ENCODE peak calls at places on chromosome 18, in nine cellular contexts. One of them, this sample, is unnamed.

GRCh38 chr18:28063181-28063790 is 113.6 kb downstream of the CDH2 start:
- DNase-seq in upper lobe of right lung: no peak
- DNase-seq in neural crest cell: no peak
- DNase-seq in esophagus squamous epithelium: no peak
- DNase-seq in mesothelial cell of epicardium: no peak
- DNase-seq in AG04449: peak
- DNase-seq in pancreas: no peak
- DNase-seq in adrenal gland: no peak
- DNase-seq in fibroblast of mammary gland: peak
- DNase-seq in this sample: no peak

GRCh38 chr18:551404-552061 is 28.6 kb upstream of the CETN1 start:
- DNase-seq in upper lobe of right lung: no peak
- DNase-seq in neural crest cell: no peak
- DNase-seq in esophagus squamous epithelium: no peak
- DNase-seq in mesothelial cell of epicardium: no peak
- DNase-seq in AG04449: no peak
- DNase-seq in pancreas: no peak
- DNase-seq in adrenal gland: no peak
- DNase-seq in fibroblast of mammary gland: no peak
- DNase-seq in this sample: no peak

GRCh38 chr18:79922971-79923411 is 28.5 kb downstream of the SLC66A2 start:
- DNase-seq in upper lobe of right lung: peak
- DNase-seq in neural crest cell: no peak
- DNase-seq in esophagus squamous epithelium: no peak
- DNase-seq in mesothelial cell of epicardium: no peak
- DNase-seq in AG04449: no peak
- DNase-seq in pancreas: peak
- DNase-seq in adrenal gland: peak
- DNase-seq in fibroblast of mammary gland: no peak
- DNase-seq in this sample: no peak

GRCh38 chr18:58928401-58928800 is 63.7 kb downstream of the ZNF532 start:
- DNase-seq in upper lobe of right lung: no peak
- DNase-seq in neural crest cell: no peak
- DNase-seq in esophagus squamous epithelium: no peak
- DNase-seq in mesothelial cell of epicardium: no peak
- DNase-seq in AG04449: no peak
- DNase-seq in pancreas: no peak
- DNase-seq in adrenal gland: no peak
- DNase-seq in fibroblast of mammary gland: no peak
- DNase-seq in this sample: no peak

GRCh38 chr18:65568866-65569265 is 181.9 kb upstream of the CDH7 start:
- DNase-seq in upper lobe of right lung: no peak
- DNase-seq in neural crest cell: no peak
- DNase-seq in esophagus squamous epithelium: no peak
- DNase-seq in mesothelial cell of epicardium: no peak
- DNase-seq in AG04449: no peak
- DNase-seq in pancreas: no peak
- DNase-seq in adrenal gland: no peak
- DNase-seq in fibroblast of mammary gland: no peak
- DNase-seq in this sample: no peak

GRCh38 chr18:65409266-65409665 is 341.5 kb upstream of the CDH7 start:
- DNase-seq in upper lobe of right lung: no peak
- DNase-seq in neural crest cell: no peak
- DNase-seq in esophagus squamous epithelium: no peak
- DNase-seq in mesothelial cell of epicardium: no peak
- DNase-seq in AG04449: no peak
- DNase-seq in pancreas: no peak
- DNase-seq in adrenal gland: no peak
- DNase-seq in fibroblast of mammary gland: no peak
- DNase-seq in this sample: no peak

GRCh38 chr18:44637210-44638051 is 43.3 kb upstream of the SETBP1 start:
- DNase-seq in upper lobe of right lung: no peak
- DNase-seq in neural crest cell: no peak
- DNase-seq in esophagus squamous epithelium: no peak
- DNase-seq in mesothelial cell of epicardium: no peak
- DNase-seq in AG04449: no peak
- DNase-seq in pancreas: no peak
- DNase-seq in adrenal gland: no peak
- DNase-seq in fibroblast of mammary gland: peak
- DNase-seq in this sample: no peak

GRCh38 chr18:26655614-26656400 is 107.5 kb upstream of the KCTD1 start:
- DNase-seq in upper lobe of right lung: peak
- DNase-seq in neural crest cell: peak
- DNase-seq in esophagus squamous epithelium: no peak
- DNase-seq in mesothelial cell of epicardium: peak
- DNase-seq in AG04449: no peak
- DNase-seq in pancreas: peak
- DNase-seq in adrenal gland: peak
- DNase-seq in fibroblast of mammary gland: peak
- DNase-seq in this sample: no peak

GRCh38 chr18:73805991-73806390 is 341.6 kb downstream of the FBXO15 start:
- DNase-seq in upper lobe of right lung: no peak
- DNase-seq in neural crest cell: no peak
- DNase-seq in esophagus squamous epithelium: no peak
- DNase-seq in mesothelial cell of epicardium: no peak
- DNase-seq in AG04449: no peak
- DNase-seq in pancreas: no peak
- DNase-seq in adrenal gland: no peak
- DNase-seq in fibroblast of mammary gland: no peak
- DNase-seq in this sample: no peak

GRCh38 chr18:39058386-39059000 is 1492.9 kb upstream of the CELF4 start:
- DNase-seq in upper lobe of right lung: no peak
- DNase-seq in neural crest cell: no peak
- DNase-seq in esophagus squamous epithelium: no peak
- DNase-seq in mesothelial cell of epicardium: no peak
- DNase-seq in AG04449: no peak
- DNase-seq in pancreas: no peak
- DNase-seq in adrenal gland: no peak
- DNase-seq in fibroblast of mammary gland: no peak
- DNase-seq in this sample: no peak

GRCh38 chr18:74898965-74899364 is 301.3 kb downstream of the ZNF407 start:
- DNase-seq in upper lobe of right lung: no peak
- DNase-seq in neural crest cell: no peak
- DNase-seq in esophagus squamous epithelium: no peak
- DNase-seq in mesothelial cell of epicardium: no peak
- DNase-seq in AG04449: no peak
- DNase-seq in pancreas: no peak
- DNase-seq in adrenal gland: no peak
- DNase-seq in fibroblast of mammary gland: peak
- DNase-seq in this sample: no peak

GRCh38 chr18:22559414-22560282 is 141.9 kb upstream of the CTAGE1 start:
- DNase-seq in upper lobe of right lung: peak
- DNase-seq in neural crest cell: peak
- DNase-seq in esophagus squamous epithelium: no peak
- DNase-seq in mesothelial cell of epicardium: peak
- DNase-seq in AG04449: no peak
- DNase-seq in pancreas: peak
- DNase-seq in adrenal gland: peak
- DNase-seq in fibroblast of mammary gland: peak
- DNase-seq in this sample: peak

GRCh38 chr18:48314694-48315093 is 94.5 kb downstream of the ZBTB7C start:
- DNase-seq in upper lobe of right lung: no peak
- DNase-seq in neural crest cell: no peak
- DNase-seq in esophagus squamous epithelium: no peak
- DNase-seq in mesothelial cell of epicardium: no peak
- DNase-seq in AG04449: no peak
- DNase-seq in pancreas: no peak
- DNase-seq in adrenal gland: no peak
- DNase-seq in fibroblast of mammary gland: no peak
- DNase-seq in this sample: no peak
- TF ChIP-seq CTCF in upper lobe of right lung: no peak
- TF ChIP-seq CTCF in neural crest cell: no peak
- TF ChIP-seq CTCF in esophagus squamous epithelium: no peak
- TF ChIP-seq CTCF in mesothelial cell of epicardium: no peak
- TF ChIP-seq CTCF in AG04449: no peak
- TF ChIP-seq CTCF in pancreas: no peak
- TF ChIP-seq CTCF in adrenal gland: no peak
- TF ChIP-seq CTCF in fibroblast of mammary gland: no peak
- TF ChIP-seq CTCF in this sample: no peak

DNA sequence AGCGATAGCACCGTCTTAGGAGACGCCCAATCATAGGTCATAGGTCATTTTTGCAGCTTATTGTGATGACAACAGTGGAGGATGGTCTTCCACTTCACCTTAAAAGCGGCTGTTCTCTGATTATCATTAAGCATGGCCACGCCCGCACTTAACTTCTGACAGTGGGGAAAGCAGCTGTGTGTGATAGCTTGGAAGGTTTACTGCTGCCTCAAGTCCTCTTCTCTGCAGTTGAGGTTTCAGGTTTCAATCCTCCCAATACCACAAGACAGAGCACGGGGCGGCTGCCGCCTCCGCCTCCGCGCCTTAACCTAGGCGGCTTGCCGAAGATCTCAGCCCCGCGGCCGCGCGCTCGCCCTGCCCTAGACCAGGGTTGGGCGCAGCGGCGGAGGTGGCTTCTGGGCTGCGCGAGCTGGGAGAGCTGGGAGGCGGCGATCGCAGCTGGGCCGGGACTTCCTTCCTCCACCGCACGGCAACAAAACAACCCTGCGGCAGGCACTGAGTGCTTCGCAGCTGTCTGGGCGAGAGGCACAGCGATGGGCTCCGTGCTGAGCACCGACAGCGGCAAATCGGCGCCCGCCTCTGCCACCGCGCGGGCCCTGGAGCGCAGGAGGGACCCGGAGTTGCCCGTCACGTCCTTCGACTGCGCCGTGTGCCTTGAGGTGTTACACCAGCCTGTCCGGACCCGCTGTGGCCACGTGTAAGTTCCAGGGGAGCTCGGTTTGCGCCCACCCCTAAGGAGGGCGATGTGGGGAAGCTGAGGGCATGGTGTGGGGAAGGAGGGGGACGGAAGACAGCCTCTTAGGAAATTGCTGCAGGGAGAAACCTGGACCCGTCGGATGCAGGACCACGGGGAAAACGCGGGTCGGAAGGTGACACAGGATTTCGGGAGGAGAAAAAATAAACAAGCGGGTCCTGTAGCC is at the start of gene RNF125:
- DNase-seq in upper lobe of right lung: peak
- DNase-seq in neural crest cell: peak
- DNase-seq in esophagus squamous epithelium: peak
- DNase-seq in mesothelial cell of epicardium: peak
- DNase-seq in AG04449: peak
- DNase-seq in pancreas: peak
- DNase-seq in adrenal gland: peak
- DNase-seq in fibroblast of mammary gland: peak
- DNase-seq in this sample: peak
- TF ChIP-seq CTCF in upper lobe of right lung: no peak
- TF ChIP-seq CTCF in neural crest cell: no peak
- TF ChIP-seq CTCF in esophagus squamous epithelium: peak
- TF ChIP-seq CTCF in mesothelial cell of epicardium: no peak
- TF ChIP-seq CTCF in AG04449: no peak
- TF ChIP-seq CTCF in pancreas: no peak
- TF ChIP-seq CTCF in adrenal gland: peak
- TF ChIP-seq CTCF in fibroblast of mammary gland: no peak
- TF ChIP-seq CTCF in this sample: no peak

GRCh38 chr18:5891361-5892215 is 3.7 kb downstream of the TMEM200C start:
- DNase-seq in upper lobe of right lung: peak
- DNase-seq in neural crest cell: no peak
- DNase-seq in esophagus squamous epithelium: no peak
- DNase-seq in mesothelial cell of epicardium: no peak
- DNase-seq in AG04449: no peak
- DNase-seq in pancreas: no peak
- DNase-seq in adrenal gland: no peak
- DNase-seq in fibroblast of mammary gland: no peak
- DNase-seq in this sample: peak

GRCh38 chr18:5894215-5894612 is 1.1 kb downstream of the TMEM200C start:
- DNase-seq in upper lobe of right lung: no peak
- DNase-seq in neural crest cell: no peak
- DNase-seq in esophagus squamous epithelium: no peak
- DNase-seq in mesothelial cell of epicardium: no peak
- DNase-seq in AG04449: no peak
- DNase-seq in pancreas: no peak
- DNase-seq in adrenal gland: no peak
- DNase-seq in fibroblast of mammary gland: no peak
- DNase-seq in this sample: no peak

GRCh38 chr18:5892772-5893431 is 2.4 kb downstream of the TMEM200C start:
- DNase-seq in upper lobe of right lung: no peak
- DNase-seq in neural crest cell: no peak
- DNase-seq in esophagus squamous epithelium: no peak
- DNase-seq in mesothelial cell of epicardium: no peak
- DNase-seq in AG04449: no peak
- DNase-seq in pancreas: no peak
- DNase-seq in adrenal gland: no peak
- DNase-seq in fibroblast of mammary gland: no peak
- DNase-seq in this sample: no peak

GRCh38 chr18:5890261-5890605 is 5.1 kb downstream of the TMEM200C start:
- DNase-seq in upper lobe of right lung: no peak
- DNase-seq in neural crest cell: no peak
- DNase-seq in esophagus squamous epithelium: no peak
- DNase-seq in mesothelial cell of epicardium: no peak
- DNase-seq in AG04449: no peak
- DNase-seq in pancreas: peak
- DNase-seq in adrenal gland: peak
- DNase-seq in fibroblast of mammary gland: no peak
- DNase-seq in this sample: no peak

GRCh38 chr18:5890606-5891360 is 4.5 kb downstream of the TMEM200C start:
- DNase-seq in upper lobe of right lung: peak
- DNase-seq in neural crest cell: peak
- DNase-seq in esophagus squamous epithelium: no peak
- DNase-seq in mesothelial cell of epicardium: peak
- DNase-seq in AG04449: no peak
- DNase-seq in pancreas: peak
- DNase-seq in adrenal gland: peak
- DNase-seq in fibroblast of mammary gland: peak
- DNase-seq in this sample: peak
- TF ChIP-seq CTCF in upper lobe of right lung: peak
- TF ChIP-seq CTCF in neural crest cell: peak
- TF ChIP-seq CTCF in esophagus squamous epithelium: no peak
- TF ChIP-seq CTCF in mesothelial cell of epicardium: peak
- TF ChIP-seq CTCF in AG04449: peak
- TF ChIP-seq CTCF in pancreas: peak
- TF ChIP-seq CTCF in adrenal gland: peak
- TF ChIP-seq CTCF in fibroblast of mammary gland: no peak
- TF ChIP-seq CTCF in this sample: peak

DNA sequence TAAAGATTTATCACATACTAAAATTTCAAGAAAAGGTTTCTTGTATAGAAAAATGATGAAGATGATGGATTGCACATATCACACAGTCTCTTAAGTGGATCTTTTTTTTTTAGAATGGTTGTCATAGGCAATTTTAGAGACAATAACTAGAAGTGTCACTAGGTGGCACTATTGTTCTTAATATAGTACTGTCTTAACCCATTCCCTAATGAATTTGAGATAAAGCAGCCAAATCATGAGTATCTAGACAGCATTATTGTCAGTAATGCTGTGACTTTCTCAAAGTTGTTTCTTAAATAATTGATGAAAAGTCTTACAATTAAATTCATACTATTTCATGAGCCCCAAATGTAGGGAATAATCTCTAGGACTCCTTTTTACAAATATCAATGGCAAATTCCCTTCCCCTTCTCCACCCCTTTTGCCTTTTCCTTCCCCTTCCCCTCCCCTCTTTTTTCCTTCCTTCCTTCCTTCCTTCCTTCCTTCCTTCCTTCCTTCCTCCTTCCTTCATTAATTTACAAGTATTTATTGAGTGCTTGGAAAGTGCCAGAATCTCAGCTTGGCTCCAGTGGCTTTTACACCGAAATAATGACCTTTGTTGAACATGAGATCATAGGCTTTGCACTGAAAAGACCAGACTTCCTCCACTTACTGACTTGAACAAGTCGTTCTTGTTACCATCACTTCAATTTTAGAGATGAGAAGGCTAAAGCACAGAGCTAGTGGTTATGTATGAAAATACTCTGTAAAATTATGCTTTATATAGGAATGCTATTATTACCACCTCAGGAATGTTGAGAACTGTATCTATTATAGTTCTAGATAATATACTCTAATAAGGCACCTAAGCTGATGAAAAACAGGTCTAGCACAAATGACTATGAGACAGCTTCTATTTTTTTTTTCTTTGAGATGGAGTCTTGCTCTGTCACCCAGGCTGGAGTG is 19.8 kb downstream of the MYL12B start:
- DNase-seq in upper lobe of right lung: no peak
- DNase-seq in neural crest cell: no peak
- DNase-seq in esophagus squamous epithelium: no peak
- DNase-seq in mesothelial cell of epicardium: no peak
- DNase-seq in AG04449: no peak
- DNase-seq in pancreas: no peak
- DNase-seq in adrenal gland: no peak
- DNase-seq in fibroblast of mammary gland: peak
- DNase-seq in this sample: peak
- TF ChIP-seq CTCF in upper lobe of right lung: peak
- TF ChIP-seq CTCF in neural crest cell: peak
- TF ChIP-seq CTCF in esophagus squamous epithelium: peak
- TF ChIP-seq CTCF in mesothelial cell of epicardium: peak
- TF ChIP-seq CTCF in AG04449: peak
- TF ChIP-seq CTCF in pancreas: peak
- TF ChIP-seq CTCF in adrenal gland: peak
- TF ChIP-seq CTCF in fibroblast of mammary gland: peak
- TF ChIP-seq CTCF in this sample: peak

This sample was measured in GM10248.